ENCODE peak calls at places on chromosomes 7 and 10, in five cellular contexts. S is heart left ventricle, M is H9, Q is cardiac muscle cell, C is mesendoderm. Z is an unnamed sample.

GRCh38 chr10:130136214-130137076 is at the start of gene GLRX3:
- DNase-seq in S (peak; percentile 91), Q (peak; percentile 95), C (peak; percentile 92), M (peak; percentile 90), Z (peak; percentile 96)

GRCh38 chr7:130909161-130909836 is 175.3 kb upstream of the KLF14 start:
- DNase-seq in S (no peak), Q (no peak), M (no peak), C (no peak), Z (no peak)

GRCh38 chr10:9848981-9849380 is 1168.7 kb upstream of the CELF2 start:
- DNase-seq in C (no peak), M (no peak), S (no peak), Q (no peak), Z (no peak)

GRCh38 chr7:1154172-1154739 is 5.7 kb downstream of the ZFAND2A start:
- DNase-seq in C (no peak), S (peak; percentile 10), Q (no peak), M (no peak), Z (no peak)

GRCh38 chr10:131240691-131241090 is 70.8 kb downstream of the TCERG1L start:
- DNase-seq in Q (no peak), C (no peak), S (no peak), M (no peak), Z (no peak)

GRCh38 chr10:124739119-124739921 is 4.9 kb downstream of the FAM53B start:
- DNase-seq in Q (no peak), M (no peak), S (no peak), C (peak; percentile 49), Z (peak; percentile 66)

GRCh38 chr7:151351027-151351426 is 9.4 kb downstream of the NUB1 start:
- DNase-seq in S (no peak), C (peak; percentile 54), Q (peak; percentile 35), M (peak; percentile 54), Z (peak; percentile 87)

GRCh38 chr7:149294641-149295480 is 32.9 kb downstream of the ZNF783 start:
- DNase-seq in S (no peak), Q (no peak), C (no peak), M (no peak), Z (no peak)

GRCh38 chr7:150481207-150481920 is 30.9 kb downstream of the GIMAP8 start:
- DNase-seq in C (no peak), Q (no peak), S (no peak), M (no peak), Z (no peak)

GRCh38 chr7:137993395-137993743 is 8.5 kb downstream of the CREB3L2 start:
- DNase-seq in M (no peak), Q (no peak), S (no peak), C (no peak), Z (no peak)
- H3K27ac ChIP-seq in M (no peak overlapping the region), Q (no peak overlapping the region), S (peak overlapping the region; percentile 85), C (no peak overlapping the region), Z (no peak overlapping the region)

DNA sequence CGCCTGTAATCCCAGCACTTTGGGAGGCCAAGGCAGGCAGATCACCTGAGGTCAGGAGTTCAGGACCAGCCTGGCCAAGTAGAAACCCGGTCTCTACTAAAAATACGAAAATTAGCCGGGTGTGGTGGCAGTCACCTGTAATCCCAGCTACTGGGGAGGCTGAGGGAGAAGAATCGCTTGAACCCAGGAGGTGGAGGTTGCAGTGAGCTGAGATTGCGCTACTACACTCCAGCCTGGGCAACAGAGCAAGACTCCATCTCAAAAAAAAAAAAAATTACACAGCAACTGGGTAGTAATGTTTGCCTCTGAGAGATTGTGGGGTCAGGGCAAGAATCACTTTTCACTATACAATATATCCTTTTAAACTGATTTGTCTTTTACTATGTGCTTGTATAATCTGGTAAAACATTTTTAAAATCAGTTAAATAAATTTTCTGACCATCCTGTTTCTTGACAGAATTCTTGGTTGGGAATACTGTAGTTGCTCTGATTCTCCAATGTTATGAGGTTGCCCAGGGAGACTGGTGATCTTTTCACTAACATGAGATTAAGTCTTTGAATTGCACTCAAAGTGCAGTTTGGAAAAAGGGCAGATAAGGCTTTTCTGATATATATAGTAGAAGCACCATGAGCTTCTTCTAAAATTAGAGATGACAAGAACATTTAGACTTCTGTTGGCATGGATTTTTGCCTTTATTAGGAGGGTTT is 1.5 kb downstream of the ENTPD7 start:
- DNase-seq in Q (no peak), M (no peak), C (peak; percentile 10), S (no peak), Z (no peak)
- H3K27ac ChIP-seq in Q (no peak overlapping the region), M (no peak overlapping the region), C (no peak overlapping the region), S (no peak overlapping the region), Z (no peak overlapping the region)

GRCh38 chr7:35024298-35024697 is 13.0 kb downstream of the DPY19L1 start:
- DNase-seq in S (no peak), M (no peak), Q (no peak), C (no peak), Z (no peak)

GRCh38 chr7:35021445-35021844 is 15.8 kb downstream of the DPY19L1 start:
- DNase-seq in Q (no peak), M (no peak), S (no peak), C (no peak), Z (no peak)

GRCh38 chr7:35019801-35020200 is 17.5 kb downstream of the DPY19L1 start:
- DNase-seq in Q (no peak), M (no peak), S (no peak), C (peak; percentile 56), Z (no peak)

GRCh38 chr7:35025391-35025870 is 11.9 kb downstream of the DPY19L1 start:
- DNase-seq in Q (no peak), S (no peak), M (no peak), C (no peak), Z (no peak)

GRCh38 chr7:35022725-35023124 is 14.6 kb downstream of the DPY19L1 start:
- DNase-seq in S (no peak), Q (no peak), M (no peak), C (no peak), Z (no peak)
- H3K27ac ChIP-seq in S (no peak overlapping the region), Q (no peak overlapping the region), M (no peak overlapping the region), C (no peak overlapping the region), Z (no peak overlapping the region)

GRCh38 chr10:7659560-7659959 is 7.2 kb downstream of the ITIH5 start:
- DNase-seq in S (no peak), M (no peak), Q (no peak), C (no peak), Z (no peak)
- H3K27ac ChIP-seq in S (no peak overlapping the region), M (no peak overlapping the region), Q (no peak overlapping the region), C (no peak overlapping the region), Z (no peak overlapping the region)

GRCh38 chr7:102445674-102446071 is 12.3 kb downstream of the ORAI2 start:
- DNase-seq in S (no peak), M (no peak), Q (no peak), C (no peak), Z (no peak)

GRCh38 chr7:102449136-102449535 is 15.5 kb downstream of the ALKBH4 start:
- DNase-seq in C (no peak), M (no peak), S (no peak), Q (no peak), Z (no peak)

GRCh38 chr7:102446387-102447156 is 13.2 kb downstream of the ORAI2 start:
- DNase-seq in S (no peak), M (no peak), C (no peak), Q (no peak), Z (no peak)

GRCh38 chr7:102447311-102447710 is 13.9 kb downstream of the ORAI2 start:
- DNase-seq in M (no peak), S (no peak), C (no peak), Q (no peak), Z (no peak)

GRCh38 chr7:102444961-102445673 is 11.7 kb downstream of the ORAI2 start:
- DNase-seq in Q (no peak), M (no peak), S (no peak), C (no peak), Z (no peak)
- H3K27ac ChIP-seq in Q (no peak overlapping the region), M (no peak overlapping the region), S (no peak overlapping the region), C (no peak overlapping the region), Z (no peak overlapping the region)

DNA sequence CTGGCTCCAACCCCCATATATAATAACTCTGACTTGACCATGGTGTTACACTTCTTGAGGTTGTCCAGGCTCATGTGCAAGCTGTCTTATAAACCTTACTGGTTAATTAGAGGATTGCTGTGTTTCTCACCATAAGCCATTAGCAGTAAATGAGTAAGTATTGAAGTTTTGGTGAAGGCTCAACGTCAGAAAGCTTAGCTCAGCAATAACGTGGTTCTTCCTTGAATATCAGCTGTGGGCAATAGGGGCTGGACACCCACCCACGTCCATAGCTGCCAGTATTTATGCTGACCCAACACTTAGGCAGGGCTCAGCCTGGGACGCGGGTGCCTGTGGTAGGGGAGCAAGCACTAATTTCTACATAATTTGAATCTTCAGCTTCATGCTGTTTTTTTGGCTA is 134.1 kb downstream of the SH2D4B start:
- DNase-seq in C (no peak), M (no peak), S (no peak), Q (no peak), Z (no peak)
- H3K27ac ChIP-seq in C (no peak overlapping the region), M (no peak overlapping the region), S (no peak overlapping the region), Q (no peak overlapping the region), Z (no peak overlapping the region)

DNA sequence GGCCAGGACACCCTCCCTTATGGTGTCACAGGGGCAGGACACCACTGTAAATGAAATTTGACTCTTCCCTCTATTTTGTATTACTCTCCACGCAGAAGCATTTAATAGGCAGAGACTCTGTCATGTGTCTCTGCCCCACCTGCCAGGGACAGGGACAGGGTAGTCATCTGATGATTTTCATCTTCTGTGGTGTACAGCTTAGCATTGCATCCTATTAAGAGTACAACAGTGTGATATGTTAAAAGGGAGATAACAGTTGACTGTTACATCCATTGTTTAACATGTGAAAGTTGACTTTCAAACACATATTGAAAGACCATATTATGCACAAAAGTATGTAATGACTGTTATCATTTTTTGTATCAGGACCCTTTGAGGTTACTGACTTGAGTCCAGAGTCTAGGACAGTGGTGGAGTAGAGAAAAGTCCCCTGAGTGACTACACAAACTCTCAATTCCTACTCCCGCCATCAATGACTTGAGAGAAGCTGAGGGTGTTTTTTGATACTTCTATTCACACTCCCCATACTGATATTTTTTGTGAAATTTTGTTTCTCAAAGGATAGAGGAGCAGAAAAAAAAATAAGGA is 157.1 kb downstream of the LRRC4 start:
- DNase-seq in C (no peak), S (no peak), Q (no peak), M (no peak), Z (no peak)
- H3K27ac ChIP-seq in C (no peak overlapping the region), S (no peak overlapping the region), Q (no peak overlapping the region), M (no peak overlapping the region), Z (no peak overlapping the region)

GRCh38 chr7:75875113-75876080 is 3.4 kb upstream of the RHBDD2 start:
- DNase-seq in C (no peak), Q (no peak), S (no peak), M (no peak), Z (no peak)

GRCh38 chr7:75869776-75870379 is 9.0 kb upstream of the RHBDD2 start:
- DNase-seq in C (no peak), Q (no peak), M (no peak), S (no peak), Z (no peak)

GRCh38 chr7:75870557-75870956 is 8.3 kb upstream of the RHBDD2 start:
- DNase-seq in M (no peak), S (no peak), Q (no peak), C (no peak), Z (no peak)

GRCh38 chr7:75868153-75868552 is 10.7 kb upstream of the RHBDD2 start:
- DNase-seq in Q (no peak), C (no peak), S (no peak), M (no peak), Z (no peak)

GRCh38 chr7:75872073-75872782 is 6.6 kb upstream of the RHBDD2 start:
- DNase-seq in M (no peak), C (no peak), S (no peak), Q (no peak), Z (no peak)
- H3K27ac ChIP-seq in M (no peak overlapping the region), C (no peak overlapping the region), S (peak overlapping the region; percentile 63), Q (peak overlapping the region; percentile 84), Z (no peak overlapping the region)

GRCh38 chr10:28897617-28898464 is 220.5 kb downstream of the BAMBI start:
- DNase-seq in S (peak; percentile 77), M (no peak), C (no peak), Q (no peak), Z (no peak)
- H3K27ac ChIP-seq in S (peak overlapping the region; percentile 3), M (no peak overlapping the region), C (no peak overlapping the region), Q (no peak overlapping the region), Z (peak overlapping the region; percentile 36)